ENCODE peak calls at places on chromosomes 16 and 17, in five cellular contexts. P is HepG2, O is GM23338, R is K562, K is GM12878. F is an unnamed sample.
A peak's percentile ranks its signal among the peaks of the same experiment; 100 is the strongest.

GRCh38 chr17:67359960-67360817 is 6.2 kb downstream of the PSMD12 start:
- DNase-seq in P (no peak), O (peak; percentile 75), R (peak; percentile 58), K (no peak), F (peak; percentile 60)

GRCh38 chr17:58232707-58233156 is 5.7 kb upstream of the LPO start:
- DNase-seq in P (no peak), O (peak; percentile 33), R (peak; percentile 51), K (peak; percentile 87), F (peak; percentile 44)

GRCh38 chr17:2931426-2931825 is 132.0 kb downstream of the OR1D5 start:
- DNase-seq in P (peak; percentile 43), O (peak; percentile 62), R (no peak), K (no peak), F (no peak)

GRCh38 chr17:16464641-16465312 is 27.2 kb downstream of the LRRC75A start:
- DNase-seq in P (no peak), O (no peak), R (no peak), K (no peak), F (no peak)

GRCh38 chr17:37309051-37309450 is 66.7 kb upstream of the C17orf78 start:
- DNase-seq in P (no peak), O (no peak), R (no peak), K (no peak), F (no peak)

GRCh38 chr17:35404360-35404759 is 27.9 kb downstream of the SLFN12 start:
- DNase-seq in P (peak; percentile 8), O (no peak), R (no peak), K (no peak), F (peak; percentile 11)

GRCh38 chr17:39740357-39741111 is 2.8 kb downstream of the GRB7 start:
- DNase-seq in P (peak; percentile 90), O (peak; percentile 95), R (peak; percentile 71), K (no peak), F (peak; percentile 66)

GRCh38 chr17:79937981-79938695 is 97.5 kb downstream of the TBC1D16 start:
- DNase-seq in P (no peak), O (no peak), R (no peak), K (no peak), F (no peak)

GRCh38 chr17:35046740-35047283 is 16.7 kb downstream of the RFFL start:
- DNase-seq in P (peak; percentile 63), O (no peak), R (no peak), K (peak; percentile 81), F (no peak)

GRCh38 chr17:5797447-5797846 is 213.1 kb upstream of the NLRP1 start:
- DNase-seq in P (no peak), O (peak; percentile 16), R (no peak), K (no peak), F (no peak)

GRCh38 chr17:42016411-42016831 is 818 bp downstream of the DNAJC7 start:
- DNase-seq in P (no peak), O (no peak), R (peak; percentile 42), K (no peak), F (no peak)

GRCh38 chr16:85522842-85523601 is 90.1 kb upstream of the GSE1 start:
- DNase-seq in P (no peak), O (no peak), R (no peak), K (no peak), F (no peak)

GRCh38 chr17:77143306-77143705 is 2.5 kb downstream of the SEC14L1 start:
- DNase-seq in P (no peak), O (no peak), R (no peak), K (no peak), F (no peak)

GRCh38 chr16:89409161-89409711 is 81.1 kb downstream of the ANKRD11 start:
- DNase-seq in P (no peak), O (no peak), R (no peak), K (no peak), F (no peak)

GRCh38 chr17:50283246-50283645 is 9.0 kb downstream of the TMEM92 start:
- DNase-seq in P (no peak), O (no peak), R (no peak), K (peak; percentile 46), F (no peak)

GRCh38 chr16:79653337-79654000 is 52.9 kb upstream of the MAF start:
- DNase-seq in P (no peak), O (no peak), R (no peak), K (no peak), F (no peak)

GRCh38 chr16:9012848-9013507 is 49.3 kb upstream of the USP7 start:
- DNase-seq in P (no peak), O (peak; percentile 92), R (no peak), K (no peak), F (no peak)
- TF ChIP-seq JUNB in P (no peak), O (no peak), R (no peak), K (no peak), F (no peak)

DNA sequence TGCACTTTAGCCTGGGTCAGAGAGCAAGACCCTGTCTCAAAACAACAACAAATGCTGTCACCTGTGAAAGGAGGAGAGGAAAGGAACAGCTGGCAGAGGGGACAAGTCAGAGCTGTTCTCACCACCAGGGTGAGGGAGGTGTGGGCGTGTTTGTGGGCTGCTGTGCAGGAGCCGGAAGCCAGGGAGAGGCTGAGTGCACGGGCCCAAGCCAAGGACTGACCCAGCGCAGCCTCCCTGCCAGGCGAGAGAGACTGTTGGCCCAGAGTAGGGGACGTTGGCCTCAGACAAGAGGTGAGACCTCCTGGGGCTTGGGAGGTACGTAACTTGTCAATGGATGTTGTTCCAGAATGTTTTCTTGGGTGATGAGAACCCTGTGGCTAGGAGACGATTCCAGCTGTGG is 10.7 kb downstream of the SPNS2 start:
- DNase-seq in P (no peak), O (no peak), R (peak; percentile 24), K (peak; percentile 4), F (no peak)
- TF ChIP-seq JUNB in P (no peak), O (no peak), R (no peak), K (no peak), F (no peak)

GRCh38 chr16:3007957-3008748 is 4.6 kb upstream of the CLDN9 start:
- DNase-seq in P (no peak), O (peak; percentile 99), R (peak; percentile 57), K (no peak), F (no peak)
- TF ChIP-seq JUNB in P (no peak), O (no peak), R (no peak), K (no peak), F (no peak)

DNA sequence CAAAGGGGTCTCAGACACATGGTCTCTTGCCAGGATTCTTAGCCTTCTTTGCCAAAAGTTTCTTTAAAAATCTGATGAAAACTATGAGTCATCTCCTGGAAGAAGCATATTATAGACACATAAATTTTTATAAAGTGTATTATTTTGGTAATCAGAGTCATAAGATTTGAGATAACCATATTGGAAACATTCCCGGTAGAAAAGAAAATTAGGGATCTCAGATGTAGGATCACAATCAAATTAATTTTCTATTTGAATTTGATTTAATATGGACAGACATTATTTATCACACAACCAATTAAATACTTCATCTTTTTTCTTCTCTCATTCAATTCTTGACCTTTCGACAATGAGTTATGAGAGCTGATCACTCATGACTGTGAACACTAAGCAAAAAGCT is 347.7 kb upstream of the CDH8 start:
- DNase-seq in P (no peak), O (no peak), R (no peak), K (no peak), F (no peak)
- TF ChIP-seq JUNB in P (no peak), O (no peak), R (no peak), K (no peak), F (no peak)

DNA sequence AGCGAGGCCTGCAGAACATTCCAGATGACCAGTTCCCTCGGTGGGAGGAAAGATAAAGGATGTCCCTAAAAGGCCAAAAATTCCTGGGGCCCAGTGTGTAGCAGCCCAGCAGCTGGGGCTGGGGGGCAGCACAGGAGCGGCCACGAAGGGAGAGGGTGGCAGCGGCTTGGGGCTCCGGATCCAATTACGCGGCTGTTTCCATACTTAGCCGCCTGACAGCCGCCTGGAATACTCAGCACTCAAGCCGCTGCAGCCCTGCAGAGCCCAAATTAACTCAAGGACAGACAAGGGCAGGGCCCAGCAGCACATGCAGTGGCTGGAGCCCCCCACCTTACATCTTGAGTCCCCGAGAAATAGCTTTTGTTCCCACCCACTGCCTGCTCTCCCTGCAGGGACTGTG is 1.3 kb downstream of the SRL start:
- DNase-seq in P (no peak), O (peak; percentile 46), R (no peak), K (no peak), F (no peak)
- TF ChIP-seq JUNB in P (no peak), O (no peak), R (no peak), K (no peak), F (no peak)

F was measured in A549.